ENCODE peak calls at places on chromosomes 3 and 15, in four cellular contexts. U is mesenchymal stem cell, R is IMR-90, A is neuronal stem cell. L is an unnamed sample.

GRCh38 chr3:13303410-13303809 is 116.7 kb downstream of the NUP210 start:
- DNase-seq in U (no peak), R (no peak), A (no peak), L (no peak)

GRCh38 chr3:186930143-186930638 is at the start of gene ST6GAL1:
- DNase-seq in U (peak; percentile 60), R (peak; percentile 37), A (peak; percentile 70), L (peak; percentile 89)

GRCh38 chr3:159761377-159761776 is 227.3 kb upstream of the IL12A start:
- DNase-seq in U (peak; percentile 31), R (peak; percentile 63), A (no peak), L (no peak)

GRCh38 chr15:75508741-75509532 is 57.4 kb upstream of the SIN3A start:
- DNase-seq in U (peak; percentile 62), R (peak; percentile 65), A (no peak), L (no peak)

GRCh38 chr3:116070102-116070501 is 375.2 kb downstream of the LSAMP start:
- DNase-seq in U (no peak), R (no peak), A (no peak), L (no peak)

GRCh38 chr3:193788189-193788946 is 195.4 kb downstream of the OPA1 start:
- DNase-seq in U (peak; percentile 78), R (peak; percentile 53), A (peak; percentile 67), L (peak; percentile 84)

GRCh38 chr3:50251220-50251619 is 15.2 kb downstream of the GNAI2 start:
- DNase-seq in U (peak; percentile 63), R (peak; percentile 94), A (no peak), L (no peak)

GRCh38 chr3:178439504-178439903 is 96.7 kb upstream of the KCNMB2 start:
- DNase-seq in U (peak; percentile 82), R (peak; percentile 74), A (no peak), L (no peak)

GRCh38 chr3:11690863-11691833 is 47.4 kb upstream of the VGLL4 start:
- DNase-seq in U (peak; percentile 25), R (peak; percentile 50), A (no peak), L (no peak)

GRCh38 chr3:149373235-149374125 is 4.0 kb downstream of the TM4SF1 start:
- DNase-seq in U (peak; percentile 90), R (peak; percentile 85), A (no peak), L (no peak)

GRCh38 chr15:62625421-62626033 is 417.0 kb upstream of the TPM1 start:
- DNase-seq in U (no peak), R (peak; percentile 32), A (no peak), L (no peak)

GRCh38 chr3:107676469-107677309 is 153.9 kb downstream of the BBX start:
- DNase-seq in U (peak; percentile 42), R (peak; percentile 43), A (no peak), L (no peak)

GRCh38 chr3:117645561-117646242 is 936.1 kb downstream of the TUSC7 start:
- DNase-seq in U (peak; percentile 20), R (peak; percentile 58), A (no peak), L (no peak)

GRCh38 chr15:69595009-69595825 is 142.6 kb downstream of the RPLP1 start:
- DNase-seq in U (peak; percentile 5), R (no peak), A (no peak), L (peak; percentile 25)

GRCh38 chr15:63332367-63333078 is 49.1 kb downstream of the CA12 start:
- DNase-seq in U (peak; percentile 71), R (peak; percentile 96), A (no peak), L (no peak)

GRCh38 chr15:55197362-55197705 is 593 bp upstream of the RSL24D1 start:
- DNase-seq in U (no peak), R (no peak), A (no peak), L (no peak)

GRCh38 chr15:45180201-45180600 is 7.6 kb downstream of the SHF start:
- DNase-seq in U (no peak), R (no peak), A (no peak), L (no peak)

GRCh38 chr3:11607816-11608215 is 35.9 kb downstream of the VGLL4 start:
- DNase-seq in U (peak; percentile 80), R (peak; percentile 70), A (no peak), L (no peak)

GRCh38 chr3:98450372-98450771 is 12.6 kb upstream of the OR5K1 start:
- DNase-seq in U (no peak), R (no peak), A (no peak), L (no peak)

GRCh38 chr3:31893174-31893573 is 87.9 kb downstream of the OSBPL10 start:
- DNase-seq in U (peak; percentile 25), R (peak; percentile 12), A (no peak), L (no peak)
- H3K9ac ChIP-seq in U (no peak overlapping the region), R (no peak overlapping the region), A (no peak overlapping the region), L (no peak overlapping the region)

DNA sequence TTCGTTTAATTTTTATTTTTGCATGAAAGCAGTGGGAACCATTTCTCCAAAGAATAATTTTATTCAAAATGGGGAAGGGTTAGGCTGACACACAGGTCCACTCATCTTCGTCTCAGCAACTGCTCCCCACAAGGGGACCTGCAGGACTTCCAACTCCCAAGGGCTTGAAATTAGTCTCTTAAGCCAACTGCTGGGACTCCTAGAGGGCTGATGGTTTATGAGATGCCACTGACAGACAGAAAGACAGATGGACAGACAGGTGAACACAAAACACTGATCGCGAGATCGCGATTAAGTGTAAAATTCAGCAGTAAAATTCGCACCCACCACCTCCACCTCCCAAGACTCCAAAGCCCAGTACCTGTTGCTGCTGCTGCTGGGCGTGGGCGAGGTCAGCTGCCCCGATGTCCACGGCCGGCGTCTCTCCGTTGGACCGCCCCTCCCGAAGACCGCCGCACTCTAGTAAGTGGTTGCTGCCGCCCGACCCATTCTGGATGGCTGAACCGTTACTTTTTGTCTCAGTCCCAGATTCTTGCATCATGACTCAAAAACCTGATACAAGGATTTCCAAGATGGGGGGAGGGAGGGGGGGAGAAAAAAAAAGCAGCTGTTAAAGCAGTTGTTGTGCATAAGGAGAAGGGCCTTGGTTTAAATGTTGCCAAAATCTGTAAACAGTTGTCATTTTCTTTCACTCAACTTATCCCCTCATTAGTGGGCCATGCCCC is 385.5 kb downstream of the FOXP1 start:
- DNase-seq in U (no peak), R (no peak), A (no peak), L (no peak)
- H3K4ac ChIP-seq in U (no peak overlapping the region), R (no peak overlapping the region), A (no peak overlapping the region), L (no peak overlapping the region)

DNA sequence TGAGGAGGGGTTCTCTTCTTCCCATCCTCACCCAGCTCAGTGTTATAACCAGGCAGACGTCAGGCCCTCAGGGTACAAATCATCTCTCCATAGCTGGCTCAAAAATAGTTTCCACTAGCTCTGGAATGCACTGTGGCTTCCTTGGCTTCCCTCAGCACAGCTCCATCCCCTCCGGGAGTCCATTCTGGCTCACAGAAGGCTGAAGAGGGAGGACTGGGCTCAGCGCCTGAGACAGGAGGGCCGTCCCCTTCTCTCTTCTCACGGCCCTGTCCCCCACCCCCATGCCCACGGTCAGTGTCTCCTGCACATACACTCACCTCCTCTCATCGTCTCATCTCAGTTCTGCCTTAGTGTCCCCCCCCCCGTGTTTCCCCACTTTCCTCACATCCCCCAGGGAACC is 50.1 kb downstream of the UMPS start:
- DNase-seq in U (peak; percentile 85), R (peak; percentile 68), A (no peak), L (no peak)
- H2BK120ac ChIP-seq in U (peak overlapping the region; percentile 23), R (peak overlapping the region; percentile 87), A (no peak overlapping the region), L (no peak overlapping the region)

DNA sequence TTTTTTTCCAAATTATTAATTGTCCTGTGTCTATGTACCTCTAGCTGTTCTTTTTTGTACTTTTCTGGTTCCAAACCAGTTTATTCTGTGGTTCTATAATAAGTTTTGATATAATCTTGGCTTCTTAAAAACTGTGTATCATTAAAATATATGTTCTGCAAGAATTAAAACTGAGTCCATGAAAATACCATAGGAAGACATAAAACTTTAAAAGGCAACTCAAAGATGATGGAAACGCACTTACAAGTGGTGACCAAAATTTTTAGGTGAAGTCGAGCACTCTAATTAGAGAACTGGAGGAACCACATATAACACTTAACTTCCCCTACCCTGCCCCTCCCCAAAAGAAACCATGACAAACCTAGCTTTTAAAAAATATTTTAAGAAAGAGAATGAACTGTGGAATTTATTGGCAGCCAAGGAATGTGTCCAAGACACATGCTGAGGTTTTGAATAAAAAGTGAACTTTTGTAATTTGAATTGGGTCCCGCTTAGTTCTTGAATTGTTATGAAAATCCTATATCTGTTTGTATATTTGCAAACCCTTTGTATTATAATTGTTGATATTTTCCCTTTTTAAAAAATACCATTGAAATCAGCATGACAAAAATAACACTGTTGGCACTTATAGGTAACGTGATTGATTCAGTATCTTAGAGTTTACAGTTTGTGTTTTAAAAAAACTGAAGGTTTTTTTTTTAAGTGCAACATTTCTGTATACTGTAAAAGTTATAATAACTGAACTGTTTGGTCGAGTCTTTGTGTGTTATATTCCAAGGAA is 7.7 kb downstream of the NR2F2 start:
- DNase-seq in U (peak; percentile 16), R (no peak), A (no peak), L (no peak)
- H3K9ac ChIP-seq in U (peak overlapping the region; percentile 99), R (peak overlapping the region; percentile 99), A (no peak overlapping the region), L (no peak overlapping the region)

GRCh38 chr3:184315871-184316661 is 1.7 kb downstream of the EIF4G1 start:
- DNase-seq in U (peak; percentile 59), R (peak; percentile 23), A (no peak), L (no peak)

GRCh38 chr3:184314700-184315505 is 497 bp downstream of the EIF4G1 start:
- DNase-seq in U (peak; percentile 84), R (peak; percentile 76), A (peak; percentile 48), L (no peak)

GRCh38 chr3:184317201-184317600 is 2.8 kb downstream of the EIF4G1 start:
- DNase-seq in U (no peak), R (no peak), A (no peak), L (no peak)

GRCh38 chr3:184315506-184315867 is 1.1 kb downstream of the EIF4G1 start:
- DNase-seq in U (no peak), R (no peak), A (no peak), L (no peak)

DNA sequence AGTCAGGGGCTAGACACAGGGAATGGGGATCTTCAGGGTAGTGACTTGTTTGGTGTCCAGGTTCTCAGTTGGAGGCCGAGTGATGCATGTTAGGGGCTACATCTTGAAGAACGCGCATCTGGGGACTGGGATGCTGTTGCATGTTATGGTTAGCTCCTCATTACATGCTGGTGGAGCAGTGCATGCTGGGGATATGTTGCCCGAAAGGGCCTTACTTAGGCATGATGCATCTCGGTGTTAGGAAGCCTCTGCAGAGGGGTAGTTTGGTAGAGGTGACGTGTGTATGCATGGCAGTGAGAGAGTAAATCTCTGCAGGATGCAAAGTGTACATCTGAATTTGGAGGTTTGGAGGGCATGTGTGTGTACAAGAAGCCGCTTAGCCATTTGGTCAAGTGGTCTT is 2.4 kb downstream of the EIF4G1 start:
- DNase-seq in U (no peak), R (no peak), A (no peak), L (no peak)
- H3K4ac ChIP-seq in U (no peak overlapping the region), R (peak overlapping the region; percentile 97), A (no peak overlapping the region), L (no peak overlapping the region)

GRCh38 chr15:61598655-61599054 is 369.6 kb upstream of the RORA start:
- DNase-seq in U (no peak), R (no peak), A (peak; percentile 26), L (no peak)
- H2BK120ac ChIP-seq in U (no peak overlapping the region), R (no peak overlapping the region), A (no peak overlapping the region), L (no peak overlapping the region)

L was measured in H9.